ENCODE peak calls at places on chromosomes 5 and 9, in eight cellular contexts. D is stomach, M is A549, P is psoas muscle, X is Calu3, W is fibroblast of pulmonary artery, I is lower lobe of right lung, S is foreskin fibroblast. T is an unnamed sample.

GRCh38 chr9:134399435-134400056 is 73.3 kb downstream of the RXRA start:
- DNase-seq in W (peak), M (peak), I (no peak), X (no peak), P (no peak), S (peak), D (no peak), T (no peak)

GRCh38 chr9:88268886-88269285 is 119.4 kb upstream of the SPIN1 start:
- DNase-seq in W (no peak), I (no peak), S (no peak), M (no peak), X (no peak), P (no peak), D (no peak), T (no peak)

GRCh38 chr5:54785729-54786548 is 199.5 kb downstream of the ESM1 start:
- DNase-seq in P (no peak), I (peak), W (peak), M (no peak), X (no peak), S (peak), D (no peak), T (no peak)

GRCh38 chr9:19386469-19387044 is 6.5 kb upstream of the RPS6 start:
- DNase-seq in W (peak), X (no peak), P (no peak), I (no peak), M (no peak), S (no peak), D (no peak), T (no peak)

GRCh38 chr9:133797406-133798150 is 59.4 kb upstream of the SARDH start:
- DNase-seq in I (no peak), W (no peak), D (no peak), X (no peak), S (no peak), M (no peak), P (no peak), T (no peak)

GRCh38 chr5:116569999-116570398 is 4.6 kb downstream of the SEMA6A start:
- DNase-seq in X (no peak), M (no peak), P (no peak), W (no peak), S (no peak), D (no peak), I (no peak), T (no peak)

GRCh38 chr9:35673132-35673997 is at the start of gene CA9:
- DNase-seq in S (peak), I (no peak), W (no peak), D (peak), P (no peak), X (no peak), M (no peak), T (no peak)

GRCh38 chr9:132348676-132349075 is 6.1 kb downstream of the SETX start:
- DNase-seq in M (no peak), W (no peak), P (no peak), X (no peak), I (no peak), D (no peak), S (no peak), T (no peak)

GRCh38 chr5:30131-30530 is 61.8 kb upstream of the PLEKHG4B start:
- DNase-seq in X (no peak), P (no peak), W (no peak), D (no peak), M (no peak), S (no peak), I (no peak), T (no peak)

GRCh38 chr9:109319072-109319630 is 1.7 kb downstream of the EPB41L4B start:
- DNase-seq in I (peak), S (no peak), D (peak), P (no peak), W (no peak), X (no peak), M (no peak), T (no peak)

GRCh38 chr9:121763561-121764370 is 112.3 kb downstream of the DAB2IP start:
- DNase-seq in P (no peak), I (no peak), S (no peak), M (no peak), D (no peak), X (no peak), W (no peak), T (no peak)

GRCh38 chr5:84378961-84379360 is 5.7 kb downstream of the EDIL3 start:
- DNase-seq in S (no peak), M (no peak), P (no peak), W (peak), I (no peak), D (no peak), X (no peak), T (no peak)

GRCh38 chr5:95862636-95863382 is 40.3 kb upstream of the GLRX start:
- DNase-seq in I (no peak), M (no peak), W (no peak), X (no peak), S (no peak), P (no peak), D (no peak), T (peak)

GRCh38 chr5:113167985-113168384 is 191.4 kb downstream of the DCP2 start:
- DNase-seq in P (no peak), X (no peak), I (no peak), W (no peak), M (no peak), S (no peak), D (no peak), T (no peak)

GRCh38 chr5:50593681-50594080 is 72.8 kb upstream of the PARP8 start:
- DNase-seq in M (no peak), P (no peak), W (no peak), I (no peak), D (no peak), X (no peak), S (peak), T (no peak)

GRCh38 chr9:14497476-14497875 is 183.5 kb upstream of the NFIB start:
- DNase-seq in I (no peak), M (no peak), S (peak), D (no peak), X (no peak), W (no peak), P (no peak), T (no peak)

GRCh38 chr5:68217476-68217984 is 2.0 kb downstream of the PIK3R1 start:
- DNase-seq in D (no peak), X (no peak), I (no peak), P (no peak), M (no peak), S (peak), W (peak), T (no peak)

GRCh38 chr5:375921-376871 is 54.7 kb downstream of the AHRR start:
- DNase-seq in M (no peak), I (no peak), P (no peak), X (no peak), D (peak), S (no peak), W (no peak), T (peak)

GRCh38 chr5:17151686-17152085 is 65.7 kb upstream of the BASP1 start:
- DNase-seq in X (no peak), M (no peak), D (no peak), P (no peak), I (no peak), S (no peak), W (no peak), T (no peak)

GRCh38 chr5:111563041-111563822 is 50.9 kb upstream of the STARD4 start:
- DNase-seq in M (no peak), D (no peak), P (no peak), W (peak), I (no peak), S (peak), X (no peak), T (no peak)

GRCh38 chr9:82621446-82621845 is 441.5 kb downstream of the RASEF start:
- DNase-seq in D (no peak), M (no peak), I (no peak), W (no peak), X (no peak), P (no peak), S (peak), T (no peak)

GRCh38 chr9:98806394-98807069 is 938 bp upstream of the GALNT12 start:
- DNase-seq in W (no peak), D (no peak), X (no peak), S (peak), I (no peak), M (no peak), P (no peak), T (no peak)

GRCh38 chr5:149667084-149667826 is 62.9 kb upstream of the PPARGC1B start:
- DNase-seq in S (peak), M (peak), I (no peak), D (no peak), W (peak), X (peak), P (no peak), T (no peak)

GRCh38 chr5:143155445-143155844 is 248.0 kb downstream of the NR3C1 start:
- DNase-seq in X (no peak), P (no peak), D (no peak), M (no peak), W (no peak), S (peak), I (no peak), T (no peak)

GRCh38 chr9:7304596-7304995 is 495.0 kb downstream of the DMAC1 start:
- DNase-seq in P (no peak), M (no peak), D (no peak), W (no peak), I (no peak), X (no peak), S (no peak), T (no peak)

GRCh38 chr5:12242960-12243888 is 339.0 kb upstream of the CTNND2 start:
- DNase-seq in I (no peak), M (no peak), W (no peak), X (no peak), S (no peak), P (no peak), D (no peak), T (no peak)

GRCh38 chr5:58122993-58123392 is 336.9 kb downstream of the PLK2 start:
- DNase-seq in P (no peak), D (no peak), M (no peak), I (no peak), X (no peak), S (no peak), W (no peak), T (no peak)

GRCh38 chr5:56303511-56303910 is 70.4 kb upstream of the ANKRD55 start:
- DNase-seq in S (no peak), M (no peak), I (no peak), P (no peak), D (no peak), W (no peak), X (no peak), T (no peak)

GRCh38 chr9:95505676-95506437 is 10.9 kb downstream of the PTCH1 start:
- DNase-seq in W (peak), X (peak), S (peak), I (no peak), D (peak), M (peak), P (peak), T (peak)

GRCh38 chr5:169971780-169972179 is 8.5 kb downstream of the INSYN2B start:
- DNase-seq in M (no peak), W (no peak), P (no peak), I (no peak), X (no peak), S (no peak), D (no peak), T (no peak)

GRCh38 chr5:32332971-32333370 is 20.2 kb upstream of the MTMR12 start:
- DNase-seq in X (no peak), I (no peak), S (peak), M (no peak), W (no peak), D (no peak), P (no peak), T (no peak)

GRCh38 chr5:544675-545330 is 20.6 kb upstream of the SLC9A3 start:
- DNase-seq in S (no peak), I (no peak), X (no peak), P (peak), D (no peak), W (no peak), M (peak), T (peak)

GRCh38 chr9:137407590-137408300 is 15.2 kb downstream of the EXD3 start:
- DNase-seq in X (no peak), M (no peak), I (no peak), S (peak), P (peak), D (no peak), W (no peak), T (no peak)

GRCh38 chr5:172875372-172876279 is 41.6 kb downstream of the ERGIC1 start:
- DNase-seq in M (no peak), W (no peak), X (no peak), D (no peak), I (no peak), P (no peak), S (peak), T (peak)

GRCh38 chr9:85081963-85082362 is 412.4 kb downstream of the NTRK2 start:
- DNase-seq in D (no peak), M (no peak), P (no peak), S (no peak), I (no peak), W (no peak), X (no peak), T (no peak)

GRCh38 chr9:137417161-137418021 is 5.6 kb downstream of the EXD3 start:
- DNase-seq in P (no peak), W (no peak), I (peak), S (peak), X (no peak), M (no peak), D (no peak), T (no peak)

GRCh38 chr9:35688558-35689350 is 971 bp downstream of the TPM2 start:
- DNase-seq in D (no peak), S (peak), P (no peak), I (no peak), M (peak), X (no peak), W (peak), T (no peak)

GRCh38 chr5:177496111-177497010 is 1.0 kb downstream of the PDLIM7 start:
- DNase-seq in W (peak), X (peak), D (peak), I (no peak), M (peak), S (peak), P (peak), T (peak)
- TF ChIP-seq CTCF in W (peak), X (peak), D (no peak), I (no peak), M (no peak), S (peak), P (peak), T (peak)

DNA sequence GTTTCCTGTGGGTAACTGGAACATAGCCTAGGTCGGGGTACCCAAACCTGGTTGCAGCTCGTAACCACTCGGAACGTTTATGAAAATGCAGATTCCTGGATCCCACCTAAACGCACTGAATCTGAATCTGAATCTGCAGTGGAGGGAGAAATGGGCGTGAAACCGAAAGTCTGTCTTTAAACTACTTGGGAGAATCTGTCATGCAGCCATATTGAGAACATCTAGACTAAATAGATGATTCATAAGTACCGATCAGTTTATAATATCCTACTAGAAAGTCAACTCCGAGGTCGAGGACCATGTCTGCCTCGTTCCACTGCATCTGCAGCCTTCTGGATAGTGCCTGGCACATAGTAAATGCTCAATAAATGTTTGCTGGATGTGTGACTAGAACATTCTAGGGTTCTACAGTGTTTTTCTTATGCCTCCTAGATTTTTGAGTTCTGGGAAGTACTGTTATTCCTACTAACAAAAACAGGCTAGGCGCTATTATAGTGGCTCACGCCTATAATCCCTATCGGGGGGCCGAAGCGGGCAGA is 622 bp downstream of the COQ4 start:
- DNase-seq in P (no peak), S (peak), M (no peak), D (no peak), W (peak), I (no peak), X (no peak), T (no peak)
- TF ChIP-seq CTCF in P (no peak), S (no peak), M (no peak), D (no peak), W (no peak), I (no peak), X (no peak), T (no peak)

GRCh38 chr5:72325566-72326297 is 5.6 kb downstream of the PTCD2 start:
- DNase-seq in I (no peak), M (no peak), W (peak), X (no peak), P (no peak), S (peak), D (no peak), T (no peak)

GRCh38 chr5:72324186-72324825 is 4.1 kb downstream of the PTCD2 start:
- DNase-seq in P (no peak), M (peak), D (no peak), S (peak), X (no peak), W (no peak), I (no peak), T (no peak)

GRCh38 chr5:72314571-72315172 is 5.4 kb downstream of the MRPS27 start:
- DNase-seq in S (peak), M (peak), D (peak), W (peak), P (no peak), X (peak), I (no peak), T (no peak)

DNA sequence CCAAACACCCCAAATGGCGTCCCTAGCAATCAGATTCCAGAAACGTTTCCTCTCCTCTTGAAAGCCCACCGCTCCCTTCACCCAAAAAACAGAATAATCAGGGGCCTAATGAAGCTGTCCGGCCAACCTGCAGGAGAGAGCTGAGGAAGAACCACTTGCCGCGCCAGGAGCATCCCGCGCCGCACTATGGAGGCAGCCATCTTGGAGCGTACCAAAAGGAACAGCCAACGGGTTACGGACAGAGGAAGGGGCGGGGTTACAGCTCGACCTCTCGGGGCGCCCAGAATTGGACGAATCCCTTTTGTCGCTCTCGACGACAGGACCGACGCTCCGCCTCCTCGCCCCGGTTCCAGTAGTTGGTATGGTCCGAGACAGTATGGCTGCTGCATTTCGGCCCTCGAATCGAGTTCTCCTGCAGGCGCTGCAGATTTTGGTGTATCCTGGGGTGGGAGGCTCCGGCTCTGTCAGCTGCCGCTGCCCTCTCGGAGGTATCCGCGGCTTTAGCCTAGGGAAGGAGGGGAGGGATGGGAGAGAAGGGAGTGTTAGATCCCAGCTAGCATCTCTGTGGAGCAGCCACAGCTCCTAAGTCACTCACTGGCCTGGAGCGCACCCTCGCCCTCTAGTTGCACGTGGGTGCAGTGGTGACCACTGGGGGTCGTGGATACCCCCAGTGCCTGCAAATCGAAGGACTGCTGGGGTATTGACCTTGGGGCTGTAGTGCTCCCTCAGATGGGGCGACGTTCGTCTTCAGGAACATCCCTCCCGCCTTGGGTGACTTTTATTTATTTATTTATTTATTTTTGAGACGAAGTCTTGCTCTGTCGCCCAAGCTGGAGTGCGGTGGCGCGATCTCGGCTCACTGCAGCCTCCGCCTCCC is at the start of the genes MRPS27 and PTCD2:
- DNase-seq in W (peak), P (peak), M (peak), S (peak), D (peak), X (peak), I (peak), T (peak)
- TF ChIP-seq CTCF in W (peak), P (no peak), M (peak), S (no peak), D (peak), X (no peak), I (no peak), T (peak)

DNA sequence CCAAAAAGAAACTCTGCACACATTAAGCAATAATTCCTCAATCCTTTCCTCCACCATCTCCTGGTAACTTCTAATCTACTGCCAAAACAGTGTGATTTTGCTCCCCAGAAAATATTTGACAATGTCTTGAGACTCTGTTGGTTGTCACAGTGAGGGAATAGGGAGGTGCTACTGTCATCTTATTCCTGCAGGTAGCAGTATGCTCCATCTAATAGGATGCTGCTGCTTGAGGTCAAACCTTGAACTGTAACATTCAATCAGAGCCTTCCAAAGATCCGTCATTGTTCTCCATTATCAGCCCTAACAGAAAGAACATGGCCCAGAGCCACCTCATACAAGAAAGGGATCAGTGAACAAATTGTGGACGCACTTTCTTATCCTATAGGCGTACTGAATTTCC is 514.7 kb upstream of the GRIN3A start:
- DNase-seq in S (no peak), W (no peak), M (no peak), D (no peak), I (no peak), P (no peak), X (no peak), T (no peak)
- TF ChIP-seq CTCF in S (no peak), W (no peak), M (no peak), D (no peak), I (no peak), P (no peak), X (no peak), T (no peak)

DNA sequence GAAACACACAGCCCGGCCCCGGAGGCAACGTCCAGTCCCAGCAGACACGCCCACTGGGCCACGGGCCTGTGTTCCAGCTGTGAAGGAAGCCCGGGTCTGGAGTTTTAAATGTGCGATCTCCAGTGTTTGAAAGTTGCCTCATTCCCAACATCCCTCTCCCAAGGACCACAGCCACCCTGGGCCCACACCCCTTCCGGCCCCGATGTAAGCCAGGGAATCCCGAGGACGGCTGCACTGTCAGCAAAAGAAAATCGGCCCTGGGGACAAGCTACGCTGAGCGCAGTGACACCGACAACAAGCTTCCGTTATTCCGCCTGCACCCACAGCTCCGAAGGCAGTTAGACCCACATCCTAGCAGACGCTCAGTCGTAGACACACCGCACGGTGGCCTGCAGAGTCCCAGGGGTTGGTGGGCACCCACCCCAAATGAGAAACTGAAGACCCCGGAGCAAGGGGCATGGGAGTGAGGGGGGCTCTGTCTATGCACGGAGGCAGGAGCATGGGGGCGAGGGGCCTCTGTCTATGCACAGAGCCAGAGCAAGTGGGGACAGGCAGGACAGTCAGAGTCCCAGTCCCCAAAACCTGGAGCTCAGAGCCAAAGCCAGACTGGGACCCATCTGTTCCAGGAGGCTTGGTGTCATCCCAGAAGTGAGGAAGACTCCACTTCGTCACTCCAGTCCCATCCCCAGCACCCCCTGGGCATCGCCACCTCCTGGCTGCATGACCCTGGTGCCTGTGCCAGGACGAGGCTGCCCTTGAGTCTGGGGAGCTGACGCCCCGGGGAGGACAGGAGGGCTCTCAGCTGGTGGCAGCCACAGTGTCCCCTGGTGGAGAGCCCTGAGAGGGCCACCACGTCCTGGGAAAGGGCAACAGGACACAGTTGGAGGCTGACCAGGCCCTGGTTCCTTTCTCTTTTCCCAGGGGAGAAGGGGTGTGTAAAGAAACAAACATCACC is 23.4 kb downstream of the GLT6D1 start:
- DNase-seq in I (no peak), X (peak), W (no peak), S (no peak), D (no peak), P (no peak), M (no peak), T (no peak)
- TF ChIP-seq CTCF in I (no peak), X (no peak), W (no peak), S (no peak), D (no peak), P (no peak), M (peak), T (no peak)